ENCODE peak calls at places on chromosome 20, in five cellular contexts. J is AG10803, I is IMR-90, V is astrocyte of the spinal cord, X is lung. M is an unnamed sample.

GRCh38 chr20:59010995-59011873 is 4.2 kb upstream of the CTSZ start:
- DNase-seq in I (peak), V (peak), X (no peak), J (peak), M (peak)

GRCh38 chr20:62120990-62121775 is 1.1 kb upstream of the LSM14B start:
- DNase-seq in J (peak), I (peak), X (no peak), V (no peak), M (peak)

GRCh38 chr20:12728782-12729181 is 280.0 kb upstream of the SPTLC3 start:
- DNase-seq in I (no peak), J (no peak), V (no peak), X (no peak), M (no peak)

GRCh38 chr20:25739615-25740320 is 43.1 kb upstream of the ZNF337 start:
- DNase-seq in I (peak), X (no peak), V (peak), J (no peak), M (peak)

GRCh38 chr20:50848341-50848808 is 53.5 kb downstream of the BCAS4 start:
- DNase-seq in I (no peak), J (peak), X (peak), V (peak), M (peak)

GRCh38 chr20:5510446-5510845 is 193.7 kb upstream of the PROKR2 start:
- DNase-seq in V (peak), X (no peak), J (no peak), I (no peak), M (no peak)

GRCh38 chr20:5220334-5221077 is 93.7 kb downstream of the CDS2 start:
- DNase-seq in I (no peak), J (peak), X (no peak), V (no peak), M (no peak)

GRCh38 chr20:59299961-59300340 is 460 bp upstream of the EDN3 start:
- DNase-seq in J (no peak), V (no peak), I (no peak), X (no peak), M (no peak)

GRCh38 chr20:9476174-9476573 is 38.2 kb upstream of the LAMP5 start:
- DNase-seq in J (no peak), X (no peak), I (no peak), V (no peak), M (no peak)

GRCh38 chr20:11170565-11170964 is 496.8 kb upstream of the JAG1 start:
- DNase-seq in J (peak), V (peak), X (no peak), I (peak), M (peak)

GRCh38 chr20:57383447-57384347 is 7.5 kb upstream of the RBM38 start:
- DNase-seq in X (no peak), J (no peak), V (no peak), I (no peak), M (no peak)

GRCh38 chr20:8664778-8665177 is 404.1 kb upstream of the PLCB4 start:
- DNase-seq in V (no peak), J (no peak), I (no peak), X (no peak), M (no peak)

GRCh38 chr20:4607287-4607713 is 114.4 kb upstream of the PRND start:
- DNase-seq in V (peak), X (peak), I (peak), J (peak), M (no peak)

GRCh38 chr20:11204926-11205768 is 531.3 kb upstream of the JAG1 start:
- DNase-seq in V (peak), X (peak), J (peak), I (peak), M (no peak)

GRCh38 chr20:62363920-62364851 is 2.9 kb downstream of the LAMA5 start:
- DNase-seq in J (no peak), X (no peak), I (no peak), V (no peak), M (no peak)

GRCh38 chr20:62369508-62370114 is 2.5 kb upstream of the LAMA5 start:
- DNase-seq in V (no peak), J (no peak), I (no peak), X (no peak), M (peak)

GRCh38 chr20:47444584-47444983 is 57.1 kb upstream of the NCOA3 start:
- DNase-seq in V (no peak), J (no peak), X (no peak), I (no peak), M (no peak)

GRCh38 chr20:46365483-46366215 is 40.8 kb downstream of the ELMO2 start:
- DNase-seq in X (no peak), J (no peak), V (no peak), I (no peak), M (no peak)

GRCh38 chr20:5893052-5893451 is 57.3 kb downstream of the TRMT6 start:
- DNase-seq in I (no peak), V (no peak), X (no peak), J (no peak), M (no peak)

GRCh38 chr20:4406627-4407026 is 315.1 kb upstream of the PRND start:
- DNase-seq in J (peak), I (peak), X (no peak), V (peak), M (peak)

GRCh38 chr20:14214046-14214445 is 123.4 kb downstream of the FLRT3 start:
- DNase-seq in X (no peak), J (no peak), I (no peak), V (no peak), M (no peak)

GRCh38 chr20:32965581-32966373 is 38.5 kb downstream of the SUN5 start:
- DNase-seq in X (peak), J (no peak), V (no peak), I (no peak), M (no peak)

GRCh38 chr20:60049601-60050000 is 91.4 kb downstream of the CDH26 start:
- DNase-seq in V (no peak), I (peak), J (no peak), X (no peak), M (peak)

GRCh38 chr20:46787986-46788762 is 78.7 kb downstream of the SLC2A10 start:
- DNase-seq in X (no peak), J (no peak), V (no peak), I (no peak), M (peak)

GRCh38 chr20:37345339-37346231 is at the start of gene SRC:
- DNase-seq in X (peak), I (peak), J (peak), V (peak), M (peak)

GRCh38 chr20:49171928-49172327 is 16.2 kb downstream of the STAU1 start:
- DNase-seq in J (no peak), X (no peak), I (no peak), V (no peak), M (no peak)

GRCh38 chr20:47315339-47315662 is 41.2 kb downstream of the ZMYND8 start:
- DNase-seq in X (no peak), V (no peak), I (peak), J (peak), M (peak)

GRCh38 chr20:7248392-7248992 is 481.0 kb downstream of the BMP2 start:
- DNase-seq in X (no peak), V (no peak), I (no peak), J (no peak), M (peak)

GRCh38 chr20:33211817-33212424 is 5.2 kb upstream of the BPIFA3 start:
- DNase-seq in V (peak), X (peak), I (peak), J (peak), M (peak)

GRCh38 chr20:62219101-62219991 is 732 bp downstream of the HRH3 start:
- DNase-seq in I (no peak), X (no peak), V (no peak), J (no peak), M (peak)

GRCh38 chr20:11452326-11452725 is 465.4 kb upstream of the BTBD3 start:
- DNase-seq in J (peak), V (peak), X (no peak), I (peak), M (peak)

GRCh38 chr20:4512891-4513550 is 208.7 kb upstream of the PRND start:
- DNase-seq in J (peak), X (no peak), I (peak), V (peak), M (peak)

GRCh38 chr20:40719330-40719729 is 30.3 kb upstream of the MAFB start:
- DNase-seq in J (no peak), X (no peak), I (no peak), V (no peak), M (no peak)
- H3K4me3 ChIP-seq in J (no peak), X (no peak), I (no peak), V (no peak), M (no peak)

GRCh38 chr20:42594659-42595058 is 595.0 kb downstream of the PTPRT start:
- DNase-seq in X (no peak), I (no peak), J (no peak), V (no peak), M (no peak)
- H3K4me3 ChIP-seq in X (no peak), I (no peak), J (no peak), V (no peak), M (no peak)

GRCh38 chr20:53840462-53841000 is 229.9 kb downstream of the BCAS1 start:
- DNase-seq in V (no peak), I (peak), X (no peak), J (no peak), M (no peak)

GRCh38 chr20:53844259-53844658 is 226.1 kb downstream of the BCAS1 start:
- DNase-seq in V (no peak), J (no peak), X (no peak), I (no peak), M (no peak)

GRCh38 chr20:53841741-53842140 is 228.7 kb downstream of the BCAS1 start:
- DNase-seq in V (no peak), I (no peak), X (no peak), J (no peak), M (no peak)

GRCh38 chr20:53843645-53844044 is 226.7 kb downstream of the BCAS1 start:
- DNase-seq in X (no peak), V (no peak), I (no peak), J (no peak), M (no peak)

DNA sequence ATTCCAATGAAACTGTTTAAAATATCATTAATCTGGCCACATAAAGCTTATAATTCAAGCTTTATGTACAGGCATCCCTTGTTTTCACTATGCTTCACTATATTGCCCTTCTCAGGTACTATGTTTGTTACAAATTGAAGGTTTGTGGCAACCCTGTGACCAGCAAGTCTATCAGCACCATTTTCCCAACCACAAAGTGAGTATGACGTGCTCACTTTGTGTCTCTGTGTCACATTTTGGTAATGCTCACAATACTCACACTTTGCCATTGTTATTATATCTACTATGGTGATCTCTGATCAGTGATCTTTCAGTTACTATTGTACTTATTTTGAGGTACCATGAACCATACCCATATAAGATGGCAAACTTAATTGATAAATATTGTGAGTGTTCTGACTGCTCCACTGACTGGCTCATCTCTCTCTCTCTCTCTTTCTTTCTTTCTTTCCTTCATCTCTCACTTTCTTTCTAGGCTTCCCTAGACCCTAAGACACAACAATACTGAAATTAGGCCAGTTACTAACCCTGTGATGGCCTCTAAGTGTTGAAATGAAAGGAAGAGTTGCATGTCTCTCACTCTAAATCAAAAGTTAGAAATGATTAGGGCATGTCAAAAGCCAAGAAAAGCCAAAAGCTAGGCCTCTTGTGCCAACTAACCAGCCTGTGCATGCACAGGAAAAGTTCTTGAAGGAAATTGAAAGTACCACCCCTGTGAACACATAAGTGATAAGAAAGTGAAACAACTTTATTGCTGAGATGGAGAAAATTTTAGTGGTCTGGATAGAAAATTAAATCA is 227.9 kb downstream of the BCAS1 start:
- DNase-seq in V (no peak), J (no peak), I (no peak), X (no peak), M (no peak)
- H3K4me3 ChIP-seq in V (no peak), J (no peak), I (no peak), X (no peak), M (no peak)

GRCh38 chr20:53872081-53872541 is 198.3 kb downstream of the BCAS1 start:
- DNase-seq in V (peak), I (no peak), X (no peak), J (peak), M (peak)

GRCh38 chr20:53874104-53874503 is 196.3 kb downstream of the BCAS1 start:
- DNase-seq in X (no peak), I (no peak), V (no peak), J (no peak), M (no peak)

GRCh38 chr20:53871541-53871940 is 198.9 kb downstream of the BCAS1 start:
- DNase-seq in V (no peak), I (no peak), J (no peak), X (no peak), M (no peak)

GRCh38 chr20:53873249-53873642 is 197.1 kb downstream of the BCAS1 start:
- DNase-seq in V (no peak), I (no peak), X (no peak), J (no peak), M (no peak)

GRCh38 chr20:53872561-53873248 is 197.7 kb downstream of the BCAS1 start:
- DNase-seq in I (peak), X (no peak), V (peak), J (peak), M (peak)
- H3K4me3 ChIP-seq in I (no peak), X (no peak), V (no peak), J (no peak), M (no peak)

DNA sequence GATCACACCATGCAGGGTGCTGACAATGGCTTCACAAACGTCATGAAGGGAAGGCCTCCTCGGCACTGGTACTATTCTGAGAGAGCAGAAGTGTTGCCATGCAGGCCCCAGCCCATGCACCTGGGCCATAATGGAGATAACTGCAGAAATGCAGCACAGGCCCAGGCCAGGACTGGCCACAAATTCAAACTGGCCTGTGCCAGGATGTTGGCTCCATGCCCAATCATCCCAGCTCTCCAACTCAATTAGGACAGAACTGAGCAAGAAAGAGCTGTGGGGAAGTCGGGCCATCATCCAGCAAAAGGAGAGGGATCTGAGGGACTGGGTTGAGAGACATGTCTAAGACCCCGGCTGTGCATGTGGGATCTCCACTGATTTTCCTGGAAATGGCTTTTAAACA is 48.9 kb upstream of the SYNDIG1 start:
- DNase-seq in V (no peak), I (no peak), J (no peak), X (no peak), M (no peak)
- H3K4me3 ChIP-seq in V (no peak), I (no peak), J (no peak), X (no peak), M (no peak)

GRCh38 chr20:63844384-63845025 is 13.4 kb upstream of the ZBTB46 start:
- DNase-seq in V (no peak), X (no peak), J (no peak), I (no peak), M (no peak)
- H3K4me3 ChIP-seq in V (no peak), X (no peak), J (no peak), I (no peak), M (no peak)

GRCh38 chr20:43938932-43939761 is 24.5 kb downstream of the TOX2 start:
- DNase-seq in I (peak), X (peak), J (peak), V (peak), M (peak)
- H3K4me3 ChIP-seq in I (no peak), X (no peak), J (no peak), V (no peak), M (no peak)

M was measured in foreskin fibroblast.